ENCODE peak calls at places on chromosome 14, in six cellular contexts. One of them, this sample, is unnamed.

GRCh38 chr14:26963696-26964095 is 365.9 kb upstream of the NOVA1 start:
- DNase-seq in caudate nucleus: no peak
- DNase-seq in Calu3: no peak
- DNase-seq in T-helper 1 cell: no peak
- DNase-seq in NCI-H526: no peak
- DNase-seq in CD8-positive, alpha-beta T cell: no peak
- DNase-seq in this sample: no peak

GRCh38 chr14:92507174-92507768 is 6.3 kb upstream of the RIN3 start:
- DNase-seq in caudate nucleus: no peak
- DNase-seq in Calu3: peak
- DNase-seq in T-helper 1 cell: no peak
- DNase-seq in NCI-H526: peak
- DNase-seq in CD8-positive, alpha-beta T cell: no peak
- DNase-seq in this sample: no peak

GRCh38 chr14:20684662-20685456 is 499 bp downstream of the RNASE4 start:
- DNase-seq in caudate nucleus: no peak
- DNase-seq in Calu3: no peak
- DNase-seq in T-helper 1 cell: no peak
- DNase-seq in NCI-H526: no peak
- DNase-seq in CD8-positive, alpha-beta T cell: no peak
- DNase-seq in this sample: peak

GRCh38 chr14:34450542-34450915 is 11.5 kb downstream of the SPTSSA start:
- DNase-seq in caudate nucleus: no peak
- DNase-seq in Calu3: no peak
- DNase-seq in T-helper 1 cell: no peak
- DNase-seq in NCI-H526: peak
- DNase-seq in CD8-positive, alpha-beta T cell: no peak
- DNase-seq in this sample: no peak

GRCh38 chr14:55448146-55448614 is 7.8 kb upstream of the TBPL2 start:
- DNase-seq in caudate nucleus: no peak
- DNase-seq in Calu3: peak
- DNase-seq in T-helper 1 cell: no peak
- DNase-seq in NCI-H526: no peak
- DNase-seq in CD8-positive, alpha-beta T cell: no peak
- DNase-seq in this sample: peak

GRCh38 chr14:70982204-70982603 is 74.9 kb downstream of the PCNX1 start:
- DNase-seq in caudate nucleus: no peak
- DNase-seq in Calu3: no peak
- DNase-seq in T-helper 1 cell: peak
- DNase-seq in NCI-H526: no peak
- DNase-seq in CD8-positive, alpha-beta T cell: no peak
- DNase-seq in this sample: no peak

GRCh38 chr14:33740531-33740930 is 210.3 kb downstream of the EGLN3 start:
- DNase-seq in caudate nucleus: no peak
- DNase-seq in Calu3: no peak
- DNase-seq in T-helper 1 cell: no peak
- DNase-seq in NCI-H526: no peak
- DNase-seq in CD8-positive, alpha-beta T cell: no peak
- DNase-seq in this sample: no peak

GRCh38 chr14:68681256-68681655 is 111.6 kb downstream of the ZFP36L1 start:
- DNase-seq in caudate nucleus: no peak
- DNase-seq in Calu3: no peak
- DNase-seq in T-helper 1 cell: no peak
- DNase-seq in NCI-H526: no peak
- DNase-seq in CD8-positive, alpha-beta T cell: no peak
- DNase-seq in this sample: no peak

GRCh38 chr14:101737414-101738367 is 23.8 kb upstream of the PPP2R5C start:
- DNase-seq in caudate nucleus: no peak
- DNase-seq in Calu3: no peak
- DNase-seq in T-helper 1 cell: no peak
- DNase-seq in NCI-H526: no peak
- DNase-seq in CD8-positive, alpha-beta T cell: no peak
- DNase-seq in this sample: no peak

GRCh38 chr14:22572562-22573058 is 16.4 kb downstream of the DAD1 start:
- DNase-seq in caudate nucleus: no peak
- DNase-seq in Calu3: no peak
- DNase-seq in T-helper 1 cell: no peak
- DNase-seq in NCI-H526: no peak
- DNase-seq in CD8-positive, alpha-beta T cell: no peak
- DNase-seq in this sample: no peak

GRCh38 chr14:83342590-83342989 is 1808.9 kb upstream of the SEL1L start:
- DNase-seq in caudate nucleus: no peak
- DNase-seq in Calu3: no peak
- DNase-seq in T-helper 1 cell: no peak
- DNase-seq in NCI-H526: no peak
- DNase-seq in CD8-positive, alpha-beta T cell: no peak
- DNase-seq in this sample: peak

GRCh38 chr14:93974833-93975232 is 1.5 kb downstream of the ASB2 start:
- DNase-seq in caudate nucleus: no peak
- DNase-seq in Calu3: no peak
- DNase-seq in T-helper 1 cell: no peak
- DNase-seq in NCI-H526: no peak
- DNase-seq in CD8-positive, alpha-beta T cell: no peak
- DNase-seq in this sample: peak

GRCh38 chr14:65277580-65278270 is 134.8 kb upstream of the FUT8 start:
- DNase-seq in caudate nucleus: no peak
- DNase-seq in Calu3: no peak
- DNase-seq in T-helper 1 cell: no peak
- DNase-seq in NCI-H526: no peak
- DNase-seq in CD8-positive, alpha-beta T cell: no peak
- DNase-seq in this sample: no peak

GRCh38 chr14:65226824-65227604 is 124.7 kb upstream of the MAX start:
- DNase-seq in caudate nucleus: no peak
- DNase-seq in Calu3: no peak
- DNase-seq in T-helper 1 cell: no peak
- DNase-seq in NCI-H526: no peak
- DNase-seq in CD8-positive, alpha-beta T cell: no peak
- DNase-seq in this sample: no peak

GRCh38 chr14:28652782-28653181 is 113.8 kb upstream of the FOXG1 start:
- DNase-seq in caudate nucleus: no peak
- DNase-seq in Calu3: no peak
- DNase-seq in T-helper 1 cell: no peak
- DNase-seq in NCI-H526: no peak
- DNase-seq in CD8-positive, alpha-beta T cell: no peak
- DNase-seq in this sample: no peak

GRCh38 chr14:100824946-100825690 is 800 bp upstream of the MEG3 start:
- DNase-seq in caudate nucleus: no peak
- DNase-seq in Calu3: no peak
- DNase-seq in T-helper 1 cell: no peak
- DNase-seq in NCI-H526: no peak
- DNase-seq in CD8-positive, alpha-beta T cell: no peak
- DNase-seq in this sample: no peak

GRCh38 chr14:26872930-26873470 is 275.2 kb upstream of the NOVA1 start:
- DNase-seq in caudate nucleus: no peak
- DNase-seq in Calu3: no peak
- DNase-seq in T-helper 1 cell: no peak
- DNase-seq in NCI-H526: no peak
- DNase-seq in CD8-positive, alpha-beta T cell: no peak
- DNase-seq in this sample: no peak

GRCh38 chr14:79749051-79749450 is 462.3 kb downstream of the DIO2 start:
- DNase-seq in caudate nucleus: no peak
- DNase-seq in Calu3: no peak
- DNase-seq in T-helper 1 cell: no peak
- DNase-seq in NCI-H526: peak
- DNase-seq in CD8-positive, alpha-beta T cell: no peak
- DNase-seq in this sample: no peak

GRCh38 chr14:49218436-49219092 is 367.6 kb downstream of the RPS29 start:
- DNase-seq in caudate nucleus: no peak
- DNase-seq in Calu3: no peak
- DNase-seq in T-helper 1 cell: no peak
- DNase-seq in NCI-H526: no peak
- DNase-seq in CD8-positive, alpha-beta T cell: no peak
- DNase-seq in this sample: no peak

GRCh38 chr14:34691173-34691572 is 23.2 kb downstream of the CFL2 start:
- DNase-seq in caudate nucleus: no peak
- DNase-seq in Calu3: no peak
- DNase-seq in T-helper 1 cell: no peak
- DNase-seq in NCI-H526: no peak
- DNase-seq in CD8-positive, alpha-beta T cell: no peak
- DNase-seq in this sample: no peak

GRCh38 chr14:105091335-105092123 is 26.3 kb upstream of the GPR132 start:
- DNase-seq in caudate nucleus: no peak
- DNase-seq in Calu3: peak
- DNase-seq in T-helper 1 cell: no peak
- DNase-seq in NCI-H526: peak
- DNase-seq in CD8-positive, alpha-beta T cell: no peak
- DNase-seq in this sample: peak

GRCh38 chr14:55533960-55534359 is 46.0 kb upstream of the KTN1 start:
- DNase-seq in caudate nucleus: no peak
- DNase-seq in Calu3: no peak
- DNase-seq in T-helper 1 cell: no peak
- DNase-seq in NCI-H526: no peak
- DNase-seq in CD8-positive, alpha-beta T cell: no peak
- DNase-seq in this sample: no peak

GRCh38 chr14:36553650-36554260 is 28.7 kb downstream of the NKX2-8 start:
- DNase-seq in caudate nucleus: no peak
- DNase-seq in Calu3: peak
- DNase-seq in T-helper 1 cell: no peak
- DNase-seq in NCI-H526: peak
- DNase-seq in CD8-positive, alpha-beta T cell: no peak
- DNase-seq in this sample: no peak

GRCh38 chr14:22375321-22375930 is 213.6 kb downstream of the DAD1 start:
- DNase-seq in caudate nucleus: no peak
- DNase-seq in Calu3: peak
- DNase-seq in T-helper 1 cell: no peak
- DNase-seq in NCI-H526: peak
- DNase-seq in CD8-positive, alpha-beta T cell: no peak
- DNase-seq in this sample: no peak

GRCh38 chr14:50542941-50543418 is 10.6 kb upstream of the MAP4K5 start:
- DNase-seq in caudate nucleus: no peak
- DNase-seq in Calu3: peak
- DNase-seq in T-helper 1 cell: peak
- DNase-seq in NCI-H526: peak
- DNase-seq in CD8-positive, alpha-beta T cell: peak
- DNase-seq in this sample: peak

GRCh38 chr14:36852853-36853634 is 191.4 kb downstream of the PAX9 start:
- DNase-seq in caudate nucleus: no peak
- DNase-seq in Calu3: no peak
- DNase-seq in T-helper 1 cell: no peak
- DNase-seq in NCI-H526: no peak
- DNase-seq in CD8-positive, alpha-beta T cell: no peak
- DNase-seq in this sample: no peak

GRCh38 chr14:54343276-54344121 is 53.3 kb upstream of the CDKN3 start:
- DNase-seq in caudate nucleus: no peak
- DNase-seq in Calu3: no peak
- DNase-seq in T-helper 1 cell: no peak
- DNase-seq in NCI-H526: peak
- DNase-seq in CD8-positive, alpha-beta T cell: no peak
- DNase-seq in this sample: no peak

GRCh38 chr14:89736866-89737265 is 217.7 kb downstream of the EFCAB11 start:
- DNase-seq in caudate nucleus: no peak
- DNase-seq in Calu3: no peak
- DNase-seq in T-helper 1 cell: no peak
- DNase-seq in NCI-H526: no peak
- DNase-seq in CD8-positive, alpha-beta T cell: no peak
- DNase-seq in this sample: no peak

GRCh38 chr14:77097689-77098469 is at the start of gene CIPC:
- DNase-seq in caudate nucleus: peak
- DNase-seq in Calu3: peak
- DNase-seq in T-helper 1 cell: peak
- DNase-seq in NCI-H526: peak
- DNase-seq in CD8-positive, alpha-beta T cell: peak
- DNase-seq in this sample: peak

GRCh38 chr14:49995162-49995561 is 102.3 kb downstream of the ARF6 start:
- DNase-seq in caudate nucleus: no peak
- DNase-seq in Calu3: no peak
- DNase-seq in T-helper 1 cell: no peak
- DNase-seq in NCI-H526: no peak
- DNase-seq in CD8-positive, alpha-beta T cell: no peak
- DNase-seq in this sample: no peak

GRCh38 chr14:94372021-94372605 is 16.3 kb downstream of the SERPINA1 start:
- DNase-seq in caudate nucleus: no peak
- DNase-seq in Calu3: no peak
- DNase-seq in T-helper 1 cell: no peak
- DNase-seq in NCI-H526: no peak
- DNase-seq in CD8-positive, alpha-beta T cell: no peak
- DNase-seq in this sample: no peak

GRCh38 chr14:91493169-91493568 is 16.9 kb downstream of the PPP4R3A start:
- DNase-seq in caudate nucleus: no peak
- DNase-seq in Calu3: no peak
- DNase-seq in T-helper 1 cell: no peak
- DNase-seq in NCI-H526: no peak
- DNase-seq in CD8-positive, alpha-beta T cell: no peak
- DNase-seq in this sample: no peak

GRCh38 chr14:24368562-24369252 is 723 bp downstream of the NFATC4 start:
- DNase-seq in caudate nucleus: no peak
- DNase-seq in Calu3: no peak
- DNase-seq in T-helper 1 cell: no peak
- DNase-seq in NCI-H526: peak
- DNase-seq in CD8-positive, alpha-beta T cell: no peak
- DNase-seq in this sample: peak

GRCh38 chr14:64673748-64674147 is 30.5 kb upstream of the PLEKHG3 start:
- DNase-seq in caudate nucleus: no peak
- DNase-seq in Calu3: no peak
- DNase-seq in T-helper 1 cell: peak
- DNase-seq in NCI-H526: no peak
- DNase-seq in CD8-positive, alpha-beta T cell: peak
- DNase-seq in this sample: no peak

GRCh38 chr14:103118019-103118662 is 5.1 kb upstream of the TNFAIP2 start:
- DNase-seq in caudate nucleus: no peak
- DNase-seq in Calu3: no peak
- DNase-seq in T-helper 1 cell: no peak
- DNase-seq in NCI-H526: peak
- DNase-seq in CD8-positive, alpha-beta T cell: no peak
- DNase-seq in this sample: peak

GRCh38 chr14:104030958-104031357 is 54.5 kb upstream of the ASPG start:
- DNase-seq in caudate nucleus: no peak
- DNase-seq in Calu3: no peak
- DNase-seq in T-helper 1 cell: no peak
- DNase-seq in NCI-H526: no peak
- DNase-seq in CD8-positive, alpha-beta T cell: no peak
- DNase-seq in this sample: no peak

GRCh38 chr14:73802431-73803188 is 49.0 kb upstream of the PTGR2 start:
- DNase-seq in caudate nucleus: no peak
- DNase-seq in Calu3: peak
- DNase-seq in T-helper 1 cell: no peak
- DNase-seq in NCI-H526: no peak
- DNase-seq in CD8-positive, alpha-beta T cell: no peak
- DNase-seq in this sample: no peak

GRCh38 chr14:73238262-73238852 is 1.1 kb downstream of the PAPLN start:
- DNase-seq in caudate nucleus: no peak
- DNase-seq in Calu3: peak
- DNase-seq in T-helper 1 cell: no peak
- DNase-seq in NCI-H526: no peak
- DNase-seq in CD8-positive, alpha-beta T cell: no peak
- DNase-seq in this sample: no peak

GRCh38 chr14:80364274-80364673 is 153.0 kb upstream of the DIO2 start:
- DNase-seq in caudate nucleus: no peak
- DNase-seq in Calu3: no peak
- DNase-seq in T-helper 1 cell: no peak
- DNase-seq in NCI-H526: peak
- DNase-seq in CD8-positive, alpha-beta T cell: no peak
- DNase-seq in this sample: no peak

This sample was measured in heart right ventricle.